ENCODE peak calls at places on chromosomes 13 and 19, in ten cellular contexts. M, Y, B, J, N, Z, L, E, V and I are unnamed samples.

GRCh38 chr19:13959962-13960862 is 7.9 kb downstream of the DCAF15 start:
- DNase-seq in E (no peak), N (no peak), L (no peak), J (no peak), B (no peak), V (no peak), Y (no peak), Z (no peak), M (no peak), I (no peak)

GRCh38 chr19:14517840-14518505 is at the start of gene DNAJB1:
- DNase-seq in J (peak; percentile 84), N (peak; percentile 76), V (peak; percentile 86), Z (no peak), M (no peak), Y (peak; percentile 53), B (peak; percentile 76), E (peak; percentile 27), L (peak; percentile 87), I (peak; percentile 34)

GRCh38 chr19:54297759-54298305 is 15.1 kb downstream of the LILRA5 start:
- DNase-seq in V (no peak), J (peak; percentile 62), N (no peak), M (no peak), Y (no peak), B (no peak), Z (no peak), E (no peak), L (no peak), I (no peak)

GRCh38 chr19:17105548-17105947 is 30.0 kb downstream of the MYO9B start:
- DNase-seq in Y (no peak), L (no peak), B (no peak), N (no peak), E (no peak), Z (no peak), M (no peak), J (no peak), V (no peak), I (no peak)

GRCh38 chr13:44153536-44153935 is 220.1 kb upstream of the SERP2 start:
- DNase-seq in Z (no peak), L (no peak), Y (no peak), N (no peak), E (no peak), B (no peak), V (no peak), M (peak; percentile 32), J (no peak), I (no peak)

GRCh38 chr19:38218204-38218603 is 5.8 kb downstream of the DPF1 start:
- DNase-seq in N (no peak), E (no peak), L (no peak), Z (no peak), B (no peak), M (no peak), Y (no peak), V (no peak), J (no peak), I (no peak)

GRCh38 chr19:1104452-1105216 is 840 bp downstream of the GPX4 start:
- DNase-seq in N (peak; percentile 74), L (peak; percentile 76), E (no peak), M (peak; percentile 66), Z (no peak), J (peak; percentile 88), B (no peak), Y (peak; percentile 60), V (peak; percentile 80), I (peak; percentile 24)

GRCh38 chr13:94664889-94665288 is 47.5 kb downstream of the SOX21 start:
- DNase-seq in Y (no peak), M (no peak), Z (no peak), J (no peak), E (no peak), V (no peak), B (no peak), N (no peak), L (no peak), I (no peak)

GRCh38 chr19:55947532-55947931 is at the start of gene NLRP8:
- DNase-seq in V (no peak), B (no peak), J (no peak), L (no peak), N (no peak), Z (no peak), E (no peak), M (no peak), Y (no peak), I (no peak)

GRCh38 chr19:27776020-27776419 is 1436.9 kb downstream of the UQCRFS1 start:
- DNase-seq in Z (no peak), B (no peak), V (no peak), N (peak; percentile 44), Y (no peak), M (no peak), J (peak; percentile 33), E (no peak), L (no peak), I (no peak)

GRCh38 chr13:64935441-64935840 is 2294.7 kb downstream of the PCDH9 start:
- DNase-seq in Y (no peak), B (no peak), J (no peak), V (no peak), L (no peak), N (no peak), Z (no peak), E (no peak), M (no peak), I (no peak)

GRCh38 chr19:33299061-33299665 is 3.2 kb downstream of the CEBPA start:
- DNase-seq in B (peak; percentile 23), E (no peak), J (no peak), M (no peak), L (no peak), V (peak; percentile 14), N (no peak), Z (no peak), Y (no peak), I (no peak)